ENCODE peak calls at places on chromosome 22, in six cellular contexts. One of them, this sample, is unnamed.
A peak's percentile ranks its signal among the peaks of the same experiment; 100 is the strongest.

GRCh38 chr22:32883131-32883530 is 81.6 kb downstream of the TIMP3 start:
- DNase-seq in A549: no peak
- DNase-seq in epithelial cell of esophagus: no peak
- DNase-seq in BJ: no peak
- DNase-seq in fibroblast of lung: no peak
- DNase-seq in prostate gland: no peak
- DNase-seq in this sample: no peak

GRCh38 chr22:40328551-40328950 is 17.7 kb upstream of the ADSL start:
- DNase-seq in epithelial cell of esophagus: no peak
- DNase-seq in fibroblast of lung: no peak
- DNase-seq in BJ: no peak
- DNase-seq in prostate gland: no peak
- DNase-seq in A549: no peak
- DNase-seq in this sample: no peak

GRCh38 chr22:38038890-38039812 is 18.1 kb upstream of the PICK1 start:
- DNase-seq in fibroblast of lung: no peak
- DNase-seq in epithelial cell of esophagus: no peak
- DNase-seq in BJ: no peak
- DNase-seq in A549: no peak
- DNase-seq in prostate gland: no peak
- DNase-seq in this sample: no peak

GRCh38 chr22:25564320-25564978 is at the start of gene GRK3:
- DNase-seq in epithelial cell of esophagus: peak; percentile 48
- DNase-seq in A549: peak; percentile 59
- DNase-seq in BJ: no peak
- DNase-seq in fibroblast of lung: peak; percentile 39
- DNase-seq in prostate gland: peak; percentile 75
- DNase-seq in this sample: no peak

GRCh38 chr22:38843716-38844660 is at the start of gene NPTXR:
- DNase-seq in A549: peak; percentile 40
- DNase-seq in BJ: no peak
- DNase-seq in fibroblast of lung: peak; percentile 34
- DNase-seq in prostate gland: peak; percentile 58
- DNase-seq in epithelial cell of esophagus: peak; percentile 52
- DNase-seq in this sample: no peak

GRCh38 chr22:33271390-33272161 is 213.4 kb upstream of the SYN3 start:
- DNase-seq in prostate gland: peak; percentile 87
- DNase-seq in fibroblast of lung: peak; percentile 7
- DNase-seq in A549: no peak
- DNase-seq in epithelial cell of esophagus: no peak
- DNase-seq in BJ: no peak
- DNase-seq in this sample: no peak

GRCh38 chr22:20638143-20638870 is 130.9 kb downstream of the MED15 start:
- DNase-seq in epithelial cell of esophagus: no peak
- DNase-seq in fibroblast of lung: no peak
- DNase-seq in BJ: no peak
- DNase-seq in prostate gland: no peak
- DNase-seq in A549: no peak
- DNase-seq in this sample: no peak

GRCh38 chr22:19105867-19106802 is 16.1 kb downstream of the DGCR2 start:
- DNase-seq in fibroblast of lung: no peak
- DNase-seq in prostate gland: no peak
- DNase-seq in A549: no peak
- DNase-seq in epithelial cell of esophagus: no peak
- DNase-seq in BJ: no peak
- DNase-seq in this sample: no peak

GRCh38 chr22:39641660-39642059 is 71.1 kb downstream of the CACNA1I start:
- DNase-seq in prostate gland: no peak
- DNase-seq in epithelial cell of esophagus: no peak
- DNase-seq in BJ: no peak
- DNase-seq in fibroblast of lung: no peak
- DNase-seq in A549: no peak
- DNase-seq in this sample: no peak

GRCh38 chr22:42688241-42688913 is 32.3 kb downstream of the A4GALT start:
- DNase-seq in BJ: peak; percentile 91
- DNase-seq in epithelial cell of esophagus: peak; percentile 92
- DNase-seq in fibroblast of lung: peak; percentile 98
- DNase-seq in A549: peak; percentile 65
- DNase-seq in prostate gland: peak; percentile 95
- DNase-seq in this sample: peak; percentile 85

DNA sequence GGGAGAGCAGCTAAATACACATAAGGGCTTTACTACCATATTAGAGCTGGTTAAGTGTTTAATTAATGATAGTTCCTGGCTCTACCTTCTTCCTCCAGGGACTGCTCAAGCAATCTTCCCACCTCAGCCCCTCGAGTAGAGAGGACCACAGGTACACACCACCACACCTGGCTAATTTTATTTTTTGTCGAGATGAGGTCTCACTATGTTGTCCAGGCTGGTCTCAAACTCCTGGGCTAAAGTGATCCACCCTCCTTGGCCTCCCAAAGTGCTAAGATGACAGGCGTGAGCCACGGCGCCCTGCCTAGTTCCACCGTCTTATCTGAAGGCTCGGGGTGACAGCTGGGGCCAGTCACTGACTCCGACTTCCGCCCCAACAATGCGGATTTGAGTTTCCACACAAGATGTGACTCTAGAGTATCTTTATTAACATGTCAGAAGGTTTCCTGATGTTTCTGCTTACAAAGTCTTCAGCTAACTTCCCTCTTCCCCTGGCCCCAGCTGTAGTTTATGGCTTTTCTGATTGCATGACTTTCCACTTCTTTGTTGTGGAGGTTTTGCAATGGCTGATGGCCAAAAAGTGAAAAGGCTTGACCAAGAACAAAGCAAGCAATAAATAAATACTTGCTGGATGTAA is 16.8 kb downstream of the TPST2 start:
- DNase-seq in fibroblast of lung: peak; percentile 56
- DNase-seq in A549: no peak
- DNase-seq in prostate gland: peak; percentile 34
- DNase-seq in epithelial cell of esophagus: no peak
- DNase-seq in BJ: no peak
- DNase-seq in this sample: no peak
- H3K4me3 ChIP-seq in fibroblast of lung: no peak overlapping the region
- H3K4me3 ChIP-seq in A549: no peak overlapping the region
- H3K4me3 ChIP-seq in prostate gland: no peak overlapping the region
- H3K4me3 ChIP-seq in epithelial cell of esophagus: no peak overlapping the region
- H3K4me3 ChIP-seq in BJ: no peak overlapping the region
- H3K4me3 ChIP-seq in this sample: no peak overlapping the region

DNA sequence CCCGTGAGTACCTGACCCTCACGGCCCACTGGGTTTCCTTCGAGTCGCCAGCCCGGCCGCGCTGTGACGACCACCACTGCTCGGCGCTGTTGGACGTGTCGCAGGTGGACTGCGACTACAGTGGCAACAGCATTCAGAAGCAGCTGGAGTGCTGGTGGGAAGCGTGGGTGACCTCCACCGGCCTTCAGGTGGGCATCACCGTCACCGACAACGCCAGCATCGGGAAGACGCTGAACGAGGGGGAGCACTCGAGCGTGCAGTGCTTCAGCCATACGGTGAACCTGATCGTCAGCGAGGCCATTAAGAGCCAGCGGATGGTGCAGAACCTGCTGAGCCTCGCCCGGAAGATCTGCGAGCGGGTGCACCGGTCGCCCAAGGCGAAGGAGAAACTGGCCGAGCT is 32.2 kb downstream of the ZBED4 start:
- DNase-seq in prostate gland: no peak
- DNase-seq in A549: no peak
- DNase-seq in BJ: no peak
- DNase-seq in epithelial cell of esophagus: no peak
- DNase-seq in fibroblast of lung: no peak
- DNase-seq in this sample: no peak
- TF ChIP-seq CTCF in prostate gland: no peak
- TF ChIP-seq CTCF in A549: no peak
- TF ChIP-seq CTCF in BJ: no peak
- TF ChIP-seq CTCF in epithelial cell of esophagus: no peak
- TF ChIP-seq CTCF in fibroblast of lung: no peak
- TF ChIP-seq CTCF in this sample: no peak

DNA sequence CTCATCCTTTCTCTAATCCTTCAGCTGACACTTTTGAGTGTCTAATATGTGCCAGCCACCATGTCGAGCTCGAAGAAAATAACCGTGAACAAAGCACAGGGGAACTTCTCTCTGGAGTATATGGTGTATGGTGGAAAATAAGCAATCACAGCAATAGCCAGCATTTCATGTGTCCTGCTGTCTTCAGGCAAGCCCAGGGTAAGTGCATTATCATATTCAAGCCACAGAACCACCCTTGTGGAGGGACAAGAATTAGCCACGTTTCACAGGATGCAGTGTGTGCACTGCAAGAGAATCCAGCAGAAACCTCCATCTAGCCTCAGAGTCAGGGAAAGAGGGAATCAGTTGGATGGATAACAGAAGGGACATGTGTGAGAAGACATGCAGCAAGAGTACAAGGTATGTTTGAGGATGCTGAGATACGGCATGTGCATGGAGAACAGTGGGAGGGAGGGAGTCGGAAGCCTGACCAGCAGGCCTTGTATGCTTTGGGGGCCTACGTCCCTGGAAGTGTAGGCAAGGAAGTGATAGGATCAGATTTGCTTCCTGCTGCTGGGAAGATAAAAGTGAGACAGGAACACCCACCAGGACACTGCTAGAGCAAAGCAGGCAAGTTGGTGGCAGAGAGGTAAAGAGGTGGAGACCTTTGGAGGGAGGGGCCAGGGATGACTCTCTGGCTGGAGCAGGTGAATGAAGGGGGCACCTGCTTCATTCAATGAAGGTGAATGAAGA is 14.7 kb upstream of the GNAZ start:
- DNase-seq in fibroblast of lung: no peak
- DNase-seq in epithelial cell of esophagus: no peak
- DNase-seq in prostate gland: no peak
- DNase-seq in BJ: no peak
- DNase-seq in A549: no peak
- DNase-seq in this sample: no peak
- H3K4me3 ChIP-seq in fibroblast of lung: no peak overlapping the region
- H3K4me3 ChIP-seq in epithelial cell of esophagus: no peak overlapping the region
- H3K4me3 ChIP-seq in prostate gland: no peak overlapping the region
- H3K4me3 ChIP-seq in BJ: no peak overlapping the region
- H3K4me3 ChIP-seq in A549: no peak overlapping the region
- H3K4me3 ChIP-seq in this sample: no peak overlapping the region

DNA sequence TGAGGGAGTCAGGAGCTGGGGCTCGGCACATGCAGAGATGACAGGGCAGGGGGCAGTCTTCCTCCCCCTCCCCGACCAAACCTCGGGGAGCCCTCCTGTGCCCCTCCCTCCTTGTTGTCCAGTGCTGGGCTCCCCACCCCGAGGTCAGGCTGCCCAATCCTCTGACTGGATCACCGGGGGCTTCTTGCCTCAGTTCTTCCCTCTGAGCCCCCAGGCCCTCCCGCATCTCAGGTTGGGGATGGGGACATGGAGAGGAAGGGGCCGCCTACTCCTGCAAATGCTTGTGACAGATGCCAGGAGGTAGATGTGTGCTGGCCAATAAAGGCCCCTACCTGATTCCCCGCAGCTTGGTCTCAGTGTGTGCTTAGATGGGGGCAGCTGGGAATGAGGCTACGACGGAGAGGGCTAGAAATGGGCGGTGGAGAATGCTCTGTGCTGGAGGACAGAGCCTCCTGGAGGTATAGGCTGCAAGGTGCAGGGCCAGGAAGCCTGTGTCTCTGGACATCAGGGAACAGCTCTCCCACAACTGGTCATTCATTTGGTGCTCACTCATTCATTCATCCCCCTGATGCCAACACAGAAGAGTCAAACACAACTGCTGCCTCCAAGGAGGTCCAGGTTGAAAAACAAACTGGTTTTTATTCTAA is 8.4 kb downstream of the RHBDD3 start:
- DNase-seq in A549: peak; percentile 29
- DNase-seq in prostate gland: no peak
- DNase-seq in BJ: no peak
- DNase-seq in epithelial cell of esophagus: no peak
- DNase-seq in fibroblast of lung: no peak
- DNase-seq in this sample: no peak
- TF ChIP-seq CTCF in A549: no peak
- TF ChIP-seq CTCF in prostate gland: no peak
- TF ChIP-seq CTCF in BJ: no peak
- TF ChIP-seq CTCF in epithelial cell of esophagus: peak; percentile 19
- TF ChIP-seq CTCF in fibroblast of lung: no peak
- TF ChIP-seq CTCF in this sample: no peak